ENCODE peak calls at places on chromosomes 5 and 9, in six cellular contexts. I is bronchial epithelial cell; O is astrocyte; M is stomach; X is CD4-positive, alpha-beta T cell; D is fibroblast of lung. G is an unnamed sample.

GRCh38 chr5:111865356-111865755 is 108.4 kb upstream of the NREP start:
- DNase-seq in I (peak; percentile 26), D (no peak), X (no peak), O (no peak), M (no peak), G (no peak)

GRCh38 chr9:38024036-38024681 is 44.9 kb downstream of the SHB start:
- DNase-seq in M (no peak), X (no peak), I (peak; percentile 98), O (peak; percentile 94), D (peak; percentile 94), G (no peak)

GRCh38 chr9:73371801-73372200 is 220.1 kb downstream of the ANXA1 start:
- DNase-seq in D (peak; percentile 7), X (no peak), M (no peak), O (peak; percentile 6), I (peak; percentile 71), G (no peak)

GRCh38 chr9:128081052-128081451 is 13.0 kb downstream of the SLC25A25 start:
- DNase-seq in D (peak; percentile 86), I (no peak), M (no peak), X (no peak), O (peak; percentile 81), G (peak; percentile 96)

GRCh38 chr5:35183243-35183955 is 46.9 kb downstream of the PRLR start:
- DNase-seq in M (peak; percentile 40), X (no peak), O (peak; percentile 20), I (peak; percentile 4), D (peak; percentile 39), G (no peak)

GRCh38 chr9:14165376-14166035 is 148.4 kb downstream of the NFIB start:
- DNase-seq in I (peak; percentile 59), D (no peak), X (no peak), O (no peak), M (no peak), G (no peak)

GRCh38 chr5:11719888-11720481 is 184.3 kb downstream of the CTNND2 start:
- DNase-seq in M (peak; percentile 32), X (no peak), D (peak; percentile 37), I (peak; percentile 32), O (peak; percentile 32), G (no peak)

GRCh38 chr9:24879591-24879990 is 333.9 kb upstream of the IZUMO3 start:
- DNase-seq in I (no peak), O (no peak), X (no peak), D (no peak), M (no peak), G (no peak)

GRCh38 chr5:150694638-150695037 is 6.2 kb downstream of the RBM22 start:
- DNase-seq in I (no peak), M (no peak), X (no peak), O (peak; percentile 79), D (peak; percentile 85), G (no peak)

GRCh38 chr9:113580041-113580953 is 116.8 kb downstream of the RGS3 start:
- DNase-seq in M (peak; percentile 93), X (peak; percentile 61), I (peak; percentile 79), O (no peak), D (peak; percentile 51), G (no peak)

GRCh38 chr5:120083851-120084615 is 380.1 kb upstream of the PRR16 start:
- DNase-seq in M (no peak), O (no peak), D (no peak), I (no peak), X (no peak), G (no peak)

DNA sequence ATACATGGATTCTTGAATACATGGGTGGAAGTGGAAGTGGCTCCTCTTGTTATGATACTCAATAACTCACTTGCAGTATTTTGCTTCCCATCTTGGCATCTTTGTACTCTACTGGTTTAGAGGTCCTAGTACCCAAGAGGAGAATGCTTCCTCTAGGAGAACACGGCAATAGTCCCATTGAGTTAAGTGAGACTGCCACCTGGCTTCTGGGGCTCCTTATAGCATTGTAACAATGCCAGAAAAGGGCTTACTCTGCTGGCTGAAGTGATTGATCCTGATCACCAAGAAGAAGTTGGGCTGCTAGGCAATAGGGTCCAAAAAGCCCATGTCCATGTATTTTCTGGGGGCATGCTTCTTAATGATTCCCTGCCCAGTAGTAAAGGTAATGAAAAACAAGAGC is 627.6 kb upstream of the SGCD start:
- DNase-seq in M (no peak), D (no peak), I (no peak), X (no peak), O (no peak), G (no peak)
- TF ChIP-seq CTCF in M (no peak), D (no peak), I (no peak), X (no peak), O (no peak), G (no peak)

GRCh38 chr5:73118331-73119011 is 1.9 kb upstream of the TMEM171 start:
- DNase-seq in O (no peak), X (no peak), D (no peak), M (peak; percentile 44), I (peak; percentile 70), G (no peak)
- H3K27me3 ChIP-seq in O (peaks cover 5% of the 10 kb centered on the region), X (peaks cover 47% of the 10 kb centered on the region), D (no peaks in the 10 kb centered on the region), M (peaks cover 36% of the 10 kb centered on the region), I (no peaks in the 10 kb centered on the region), G (no peaks in the 10 kb centered on the region)

GRCh38 chr9:122287214-122287613 is 22.5 kb downstream of the MRRF start:
- DNase-seq in O (no peak), I (no peak), X (no peak), M (no peak), D (no peak), G (no peak)
- TF ChIP-seq CTCF in O (no peak), I (no peak), X (no peak), M (no peak), D (no peak), G (no peak)

GRCh38 chr5:7842531-7842930 is 8.4 kb downstream of the CFAP90 start:
- DNase-seq in I (no peak), O (no peak), D (no peak), M (no peak), X (no peak), G (no peak)
- H3K27me3 ChIP-seq in I (no peaks in the 10 kb centered on the region), O (no peaks in the 10 kb centered on the region), D (peaks cover 2% of the 10 kb centered on the region), M (peaks cover 6% of the 10 kb centered on the region), X (peaks cover 9% of the 10 kb centered on the region), G (peaks cover 4% of the 10 kb centered on the region)

GRCh38 chr9:101791938-101792337 is 53.5 kb upstream of the GRIN3A start:
- DNase-seq in X (no peak), I (peak; percentile 32), D (peak; percentile 2), M (no peak), O (peak; percentile 0), G (no peak)
- TF ChIP-seq CTCF in X (no peak), I (peak; percentile 29), D (no peak), M (no peak), O (peak; percentile 47), G (peak; percentile 13)

DNA sequence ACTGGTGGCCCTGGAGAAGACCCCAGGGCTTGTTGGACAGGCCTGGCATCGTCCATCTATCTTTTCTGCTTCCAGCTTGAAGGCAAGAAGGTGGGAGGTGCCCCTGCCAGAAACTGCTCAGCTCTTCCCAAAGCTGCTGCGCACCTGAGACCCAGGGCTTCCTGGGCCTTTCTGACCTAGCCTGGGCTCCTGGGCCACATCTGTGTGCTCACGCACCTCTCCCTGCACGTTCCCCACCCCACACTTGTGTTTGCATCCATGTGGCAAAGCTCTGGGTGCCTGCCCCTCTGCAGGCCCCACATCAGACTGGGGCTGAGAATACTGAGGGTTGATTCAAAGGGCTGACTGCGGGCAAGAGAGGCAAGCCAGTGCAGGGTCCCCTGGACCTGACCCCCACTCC is 63.4 kb downstream of the PFDN1 start:
- DNase-seq in D (no peak), M (no peak), O (no peak), I (no peak), X (no peak), G (no peak)
- H3K27me3 ChIP-seq in D (no peaks in the 10 kb centered on the region), M (no peaks in the 10 kb centered on the region), O (no peaks in the 10 kb centered on the region), I (no peaks in the 10 kb centered on the region), X (no peaks in the 10 kb centered on the region), G (no peaks in the 10 kb centered on the region)

GRCh38 chr5:125349432-125349831 is 603.0 kb upstream of the ZNF608 start:
- DNase-seq in M (no peak), O (peak; percentile 24), I (no peak), X (no peak), D (peak; percentile 30), G (peak; percentile 45)
- TF ChIP-seq CTCF in M (no peak), O (no peak), I (no peak), X (no peak), D (no peak), G (no peak)

DNA sequence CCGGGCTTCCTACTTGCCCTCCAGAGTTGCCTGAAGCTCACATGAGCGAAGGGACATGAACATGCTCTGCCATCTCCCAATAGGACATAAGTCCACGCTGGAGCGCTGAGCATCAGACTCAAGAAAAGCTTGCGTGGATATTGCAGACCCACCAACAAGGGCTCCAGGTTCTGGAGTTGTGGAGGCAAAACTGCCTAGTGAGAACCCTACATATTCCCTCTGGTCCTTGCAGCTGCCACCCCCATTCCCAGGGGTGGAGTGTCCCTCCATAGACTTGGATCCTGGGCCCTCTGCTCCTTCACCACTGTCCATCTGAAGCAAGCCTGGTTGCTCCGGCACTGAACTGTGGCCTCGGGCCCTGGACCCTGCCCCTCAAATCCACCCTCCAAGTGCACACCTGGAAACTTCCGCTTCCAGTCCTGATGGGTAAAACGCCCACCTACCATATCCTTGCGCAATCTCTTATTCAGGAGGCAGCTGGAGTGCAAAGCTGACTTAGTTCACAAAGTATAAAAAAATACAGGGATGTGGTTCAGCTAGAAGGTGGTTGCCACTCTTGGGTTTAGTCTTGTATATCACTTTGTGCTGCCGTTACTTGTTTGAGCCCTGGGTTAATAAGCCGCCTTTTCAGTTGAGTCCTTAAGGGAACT is 28.0 kb downstream of the HRH2 start:
- DNase-seq in M (no peak), O (no peak), I (no peak), D (no peak), X (no peak), G (no peak)
- H3K27me3 ChIP-seq in M (no peaks in the 10 kb centered on the region), O (no peaks in the 10 kb centered on the region), I (no peaks in the 10 kb centered on the region), D (no peaks in the 10 kb centered on the region), X (no peaks in the 10 kb centered on the region), G (no peaks in the 10 kb centered on the region)

GRCh38 chr5:33530183-33530962 is 89.6 kb downstream of the TARS1 start:
- DNase-seq in M (no peak), D (no peak), X (no peak), O (no peak), I (no peak), G (no peak)
- TF ChIP-seq CTCF in M (no peak), D (no peak), X (no peak), O (no peak), I (no peak), G (no peak)

G was measured in BJ.